ENCODE peak calls at places on chromosomes 12 and 14, in seven cellular contexts. One of them, this sample, is unnamed.

GRCh38 chr12:101891462-101891971 is 14.1 kb downstream of the DRAM1 start:
- DNase-seq in ureter: no peak
- DNase-seq in AML-193: peak; percentile 89
- DNase-seq in GM12865: peak; percentile 70
- DNase-seq in EL: peak; percentile 88
- DNase-seq in HL-60: peak; percentile 86
- DNase-seq in effector memory CD4-positive, alpha-beta T cell: no peak
- DNase-seq in this sample: no peak

GRCh38 chr12:22250762-22251161 is 83.7 kb downstream of the ST8SIA1 start:
- DNase-seq in ureter: no peak
- DNase-seq in AML-193: peak; percentile 26
- DNase-seq in GM12865: no peak
- DNase-seq in EL: no peak
- DNase-seq in HL-60: peak; percentile 10
- DNase-seq in effector memory CD4-positive, alpha-beta T cell: no peak
- DNase-seq in this sample: no peak

GRCh38 chr12:5269846-5270245 is 162.1 kb upstream of the NTF3 start:
- DNase-seq in ureter: no peak
- DNase-seq in AML-193: no peak
- DNase-seq in GM12865: no peak
- DNase-seq in EL: no peak
- DNase-seq in HL-60: no peak
- DNase-seq in effector memory CD4-positive, alpha-beta T cell: no peak
- DNase-seq in this sample: no peak

GRCh38 chr14:61196034-61196433 is 85.1 kb downstream of the TMEM30B start:
- DNase-seq in ureter: no peak
- DNase-seq in AML-193: no peak
- DNase-seq in GM12865: no peak
- DNase-seq in EL: no peak
- DNase-seq in HL-60: no peak
- DNase-seq in effector memory CD4-positive, alpha-beta T cell: no peak
- DNase-seq in this sample: no peak

GRCh38 chr12:65778268-65779090 is 45.8 kb upstream of the HMGA2 start:
- DNase-seq in ureter: no peak
- DNase-seq in AML-193: no peak
- DNase-seq in GM12865: no peak
- DNase-seq in EL: peak; percentile 64
- DNase-seq in HL-60: no peak
- DNase-seq in effector memory CD4-positive, alpha-beta T cell: no peak
- DNase-seq in this sample: no peak

GRCh38 chr14:50829472-50830043 is 1.4 kb downstream of the NIN start:
- DNase-seq in ureter: no peak
- DNase-seq in AML-193: no peak
- DNase-seq in GM12865: no peak
- DNase-seq in EL: no peak
- DNase-seq in HL-60: peak; percentile 23
- DNase-seq in effector memory CD4-positive, alpha-beta T cell: no peak
- DNase-seq in this sample: peak; percentile 30

GRCh38 chr12:3951380-3952135 is 78.4 kb upstream of the PARP11 start:
- DNase-seq in ureter: no peak
- DNase-seq in AML-193: no peak
- DNase-seq in GM12865: no peak
- DNase-seq in EL: no peak
- DNase-seq in HL-60: no peak
- DNase-seq in effector memory CD4-positive, alpha-beta T cell: no peak
- DNase-seq in this sample: no peak

GRCh38 chr12:108699955-108700563 is 31.3 kb downstream of the CORO1C start:
- DNase-seq in ureter: no peak
- DNase-seq in AML-193: no peak
- DNase-seq in GM12865: no peak
- DNase-seq in EL: no peak
- DNase-seq in HL-60: no peak
- DNase-seq in effector memory CD4-positive, alpha-beta T cell: no peak
- DNase-seq in this sample: no peak

GRCh38 chr12:120234643-120235368 is 30.7 kb downstream of the PXN start:
- DNase-seq in ureter: peak; percentile 88
- DNase-seq in AML-193: no peak
- DNase-seq in GM12865: peak; percentile 50
- DNase-seq in EL: peak; percentile 99
- DNase-seq in HL-60: no peak
- DNase-seq in effector memory CD4-positive, alpha-beta T cell: no peak
- DNase-seq in this sample: peak; percentile 78

GRCh38 chr12:67515679-67516363 is 132.7 kb upstream of the DYRK2 start:
- DNase-seq in ureter: no peak
- DNase-seq in AML-193: no peak
- DNase-seq in GM12865: peak; percentile 87
- DNase-seq in EL: no peak
- DNase-seq in HL-60: no peak
- DNase-seq in effector memory CD4-positive, alpha-beta T cell: peak; percentile 6
- DNase-seq in this sample: no peak

GRCh38 chr12:32032205-32032810 is 73.1 kb downstream of the RESF1 start:
- DNase-seq in ureter: no peak
- DNase-seq in AML-193: no peak
- DNase-seq in GM12865: no peak
- DNase-seq in EL: peak; percentile 19
- DNase-seq in HL-60: no peak
- DNase-seq in effector memory CD4-positive, alpha-beta T cell: no peak
- DNase-seq in this sample: no peak

GRCh38 chr14:31326111-31326510 is 94.2 kb downstream of the HEATR5A start:
- DNase-seq in ureter: no peak
- DNase-seq in AML-193: peak; percentile 25
- DNase-seq in GM12865: peak; percentile 31
- DNase-seq in EL: peak; percentile 17
- DNase-seq in HL-60: peak; percentile 12
- DNase-seq in effector memory CD4-positive, alpha-beta T cell: no peak
- DNase-seq in this sample: peak; percentile 40

GRCh38 chr12:78929075-78929418 is 64.5 kb downstream of the SYT1 start:
- DNase-seq in ureter: no peak
- DNase-seq in AML-193: no peak
- DNase-seq in GM12865: no peak
- DNase-seq in EL: no peak
- DNase-seq in HL-60: no peak
- DNase-seq in effector memory CD4-positive, alpha-beta T cell: no peak
- DNase-seq in this sample: no peak

GRCh38 chr12:114895081-114895480 is 211.1 kb upstream of the TBX3 start:
- DNase-seq in ureter: no peak
- DNase-seq in AML-193: no peak
- DNase-seq in GM12865: no peak
- DNase-seq in EL: no peak
- DNase-seq in HL-60: no peak
- DNase-seq in effector memory CD4-positive, alpha-beta T cell: no peak
- DNase-seq in this sample: no peak

GRCh38 chr14:94124582-94125377 is 4.6 kb downstream of the IFI27L2 start:
- DNase-seq in ureter: peak; percentile 13
- DNase-seq in AML-193: no peak
- DNase-seq in GM12865: no peak
- DNase-seq in EL: no peak
- DNase-seq in HL-60: no peak
- DNase-seq in effector memory CD4-positive, alpha-beta T cell: no peak
- DNase-seq in this sample: no peak

GRCh38 chr12:65649126-65649525 is 175.2 kb upstream of the HMGA2 start:
- DNase-seq in ureter: no peak
- DNase-seq in AML-193: no peak
- DNase-seq in GM12865: no peak
- DNase-seq in EL: peak; percentile 96
- DNase-seq in HL-60: no peak
- DNase-seq in effector memory CD4-positive, alpha-beta T cell: no peak
- DNase-seq in this sample: no peak

GRCh38 chr12:130288201-130288600 is 49.5 kb upstream of the PIWIL1 start:
- DNase-seq in ureter: no peak
- DNase-seq in AML-193: no peak
- DNase-seq in GM12865: no peak
- DNase-seq in EL: no peak
- DNase-seq in HL-60: no peak
- DNase-seq in effector memory CD4-positive, alpha-beta T cell: no peak
- DNase-seq in this sample: no peak

GRCh38 chr14:87108726-87109125 is 884.3 kb downstream of the GALC start:
- DNase-seq in ureter: no peak
- DNase-seq in AML-193: no peak
- DNase-seq in GM12865: no peak
- DNase-seq in EL: peak; percentile 49
- DNase-seq in HL-60: no peak
- DNase-seq in effector memory CD4-positive, alpha-beta T cell: no peak
- DNase-seq in this sample: no peak

GRCh38 chr12:1439687-1440086 is 154.7 kb downstream of the FBXL14 start:
- DNase-seq in ureter: no peak
- DNase-seq in AML-193: no peak
- DNase-seq in GM12865: no peak
- DNase-seq in EL: no peak
- DNase-seq in HL-60: no peak
- DNase-seq in effector memory CD4-positive, alpha-beta T cell: no peak
- DNase-seq in this sample: no peak

GRCh38 chr12:51118706-51119105 is 35.3 kb upstream of the CSRNP2 start:
- DNase-seq in ureter: no peak
- DNase-seq in AML-193: no peak
- DNase-seq in GM12865: no peak
- DNase-seq in EL: peak; percentile 62
- DNase-seq in HL-60: no peak
- DNase-seq in effector memory CD4-positive, alpha-beta T cell: no peak
- DNase-seq in this sample: no peak

GRCh38 chr14:75460402-75460801 is 32.6 kb downstream of the JDP2 start:
- DNase-seq in ureter: no peak
- DNase-seq in AML-193: no peak
- DNase-seq in GM12865: no peak
- DNase-seq in EL: no peak
- DNase-seq in HL-60: no peak
- DNase-seq in effector memory CD4-positive, alpha-beta T cell: no peak
- DNase-seq in this sample: no peak

GRCh38 chr12:79275631-79276030 is 411.1 kb downstream of the SYT1 start:
- DNase-seq in ureter: no peak
- DNase-seq in AML-193: no peak
- DNase-seq in GM12865: no peak
- DNase-seq in EL: no peak
- DNase-seq in HL-60: no peak
- DNase-seq in effector memory CD4-positive, alpha-beta T cell: no peak
- DNase-seq in this sample: no peak

GRCh38 chr14:32774214-32774613 is 164.5 kb upstream of the NPAS3 start:
- DNase-seq in ureter: no peak
- DNase-seq in AML-193: no peak
- DNase-seq in GM12865: no peak
- DNase-seq in EL: no peak
- DNase-seq in HL-60: no peak
- DNase-seq in effector memory CD4-positive, alpha-beta T cell: no peak
- DNase-seq in this sample: no peak

GRCh38 chr12:94458882-94459772 is 540 bp downstream of the CEP83 start:
- DNase-seq in ureter: no peak
- DNase-seq in AML-193: peak; percentile 48
- DNase-seq in GM12865: no peak
- DNase-seq in EL: no peak
- DNase-seq in HL-60: no peak
- DNase-seq in effector memory CD4-positive, alpha-beta T cell: no peak
- DNase-seq in this sample: no peak

GRCh38 chr12:62078020-62078419 is 182.2 kb upstream of the USP15 start:
- DNase-seq in ureter: no peak
- DNase-seq in AML-193: no peak
- DNase-seq in GM12865: no peak
- DNase-seq in EL: no peak
- DNase-seq in HL-60: no peak
- DNase-seq in effector memory CD4-positive, alpha-beta T cell: no peak
- DNase-seq in this sample: no peak

This sample was measured in D341Med.